ENCODE peak calls at places on chromosome 14, in four cellular contexts. One of them, this sample, is unnamed.

GRCh38 chr14:102644523-102644922 is 52.1 kb downstream of the RCOR1 start:
- DNase-seq in H1: no peak
- DNase-seq in IMR-90: no peak
- DNase-seq in H9: no peak
- DNase-seq in this sample: no peak

GRCh38 chr14:73173092-73173735 is 36.9 kb downstream of the PSEN1 start:
- DNase-seq in H1: no peak
- DNase-seq in IMR-90: peak
- DNase-seq in H9: no peak
- DNase-seq in this sample: peak

GRCh38 chr14:89262041-89262440 is 155.0 kb downstream of the FOXN3 start:
- DNase-seq in H1: no peak
- DNase-seq in IMR-90: no peak
- DNase-seq in H9: no peak
- DNase-seq in this sample: no peak

GRCh38 chr14:56414231-56414630 is 165.4 kb upstream of the TMEM260 start:
- DNase-seq in H1: no peak
- DNase-seq in IMR-90: no peak
- DNase-seq in H9: no peak
- DNase-seq in this sample: no peak

GRCh38 chr14:100714205-100714781 is 12.4 kb upstream of the DLK1 start:
- DNase-seq in H1: no peak
- DNase-seq in IMR-90: no peak
- DNase-seq in H9: no peak
- DNase-seq in this sample: no peak

GRCh38 chr14:84579292-84579691 is 950.7 kb upstream of the FLRT2 start:
- DNase-seq in H1: no peak
- DNase-seq in IMR-90: no peak
- DNase-seq in H9: no peak
- DNase-seq in this sample: no peak

GRCh38 chr14:91228112-91229004 is 16.1 kb downstream of the GPR68 start:
- DNase-seq in H1: peak
- DNase-seq in IMR-90: peak
- DNase-seq in H9: peak
- DNase-seq in this sample: peak

GRCh38 chr14:56173360-56173922 is 55.2 kb downstream of the PELI2 start:
- DNase-seq in H1: no peak
- DNase-seq in IMR-90: no peak
- DNase-seq in H9: no peak
- DNase-seq in this sample: no peak

GRCh38 chr14:90429764-90430163 is 32.9 kb downstream of the CALM1 start:
- DNase-seq in H1: no peak
- DNase-seq in IMR-90: no peak
- DNase-seq in H9: no peak
- DNase-seq in this sample: no peak

GRCh38 chr14:42469637-42470426 is 863.2 kb downstream of the LRFN5 start:
- DNase-seq in H1: no peak
- DNase-seq in IMR-90: peak
- DNase-seq in H9: no peak
- DNase-seq in this sample: no peak

GRCh38 chr14:53042480-53042879 is 91.6 kb upstream of the FERMT2 start:
- DNase-seq in H1: no peak
- DNase-seq in IMR-90: peak
- DNase-seq in H9: no peak
- DNase-seq in this sample: no peak

GRCh38 chr14:54366726-54367707 is 29.8 kb upstream of the CDKN3 start:
- DNase-seq in H1: peak
- DNase-seq in IMR-90: peak
- DNase-seq in H9: peak
- DNase-seq in this sample: peak

GRCh38 chr14:30728471-30728870 is 106.4 kb downstream of the SCFD1 start:
- DNase-seq in H1: no peak
- DNase-seq in IMR-90: no peak
- DNase-seq in H9: no peak
- DNase-seq in this sample: peak

GRCh38 chr14:99393059-99393655 is 87.5 kb downstream of the SETD3 start:
- DNase-seq in H1: peak
- DNase-seq in IMR-90: peak
- DNase-seq in H9: peak
- DNase-seq in this sample: peak

GRCh38 chr14:22513066-22513812 is 75.8 kb downstream of the DAD1 start:
- DNase-seq in H1: no peak
- DNase-seq in IMR-90: no peak
- DNase-seq in H9: no peak
- DNase-seq in this sample: no peak

GRCh38 chr14:26370118-26370517 is 227.7 kb downstream of the NOVA1 start:
- DNase-seq in H1: no peak
- DNase-seq in IMR-90: peak
- DNase-seq in H9: no peak
- DNase-seq in this sample: no peak

GRCh38 chr14:38481939-38482678 is 226.2 kb upstream of the CLEC14A start:
- DNase-seq in H1: no peak
- DNase-seq in IMR-90: peak
- DNase-seq in H9: peak
- DNase-seq in this sample: peak

GRCh38 chr14:51428981-51429380 is 188.9 kb downstream of the TMX1 start:
- DNase-seq in H1: no peak
- DNase-seq in IMR-90: no peak
- DNase-seq in H9: no peak
- DNase-seq in this sample: no peak

GRCh38 chr14:68308695-68309094 is 484.2 kb downstream of the ZFP36L1 start:
- DNase-seq in H1: no peak
- DNase-seq in IMR-90: no peak
- DNase-seq in H9: no peak
- DNase-seq in this sample: no peak

GRCh38 chr14:34231626-34232025 is 230.4 kb downstream of the SPTSSA start:
- DNase-seq in H1: no peak
- DNase-seq in IMR-90: no peak
- DNase-seq in H9: no peak
- DNase-seq in this sample: no peak

GRCh38 chr14:23538785-23539184 is 12.8 kb downstream of the ZFHX2 start:
- DNase-seq in H1: peak
- DNase-seq in IMR-90: peak
- DNase-seq in H9: peak
- DNase-seq in this sample: peak

GRCh38 chr14:52907949-52908348 is 42.9 kb downstream of the FERMT2 start:
- DNase-seq in H1: no peak
- DNase-seq in IMR-90: no peak
- DNase-seq in H9: no peak
- DNase-seq in this sample: no peak

GRCh38 chr14:75711796-75712211 is 50.8 kb downstream of the TTLL5 start:
- DNase-seq in H1: peak
- DNase-seq in IMR-90: peak
- DNase-seq in H9: peak
- DNase-seq in this sample: peak

GRCh38 chr14:104715416-104715815 is 8.6 kb upstream of the ADSS1 start:
- DNase-seq in H1: no peak
- DNase-seq in IMR-90: no peak
- DNase-seq in H9: no peak
- DNase-seq in this sample: no peak

GRCh38 chr14:61347771-61348443 is 26.5 kb downstream of the PRKCH start:
- DNase-seq in H1: no peak
- DNase-seq in IMR-90: no peak
- DNase-seq in H9: no peak
- DNase-seq in this sample: no peak
- H4K5ac ChIP-seq in H1: no peak
- H4K5ac ChIP-seq in IMR-90: no peak
- H4K5ac ChIP-seq in H9: no peak
- H4K5ac ChIP-seq in this sample: no peak

GRCh38 chr14:87184180-87184579 is 808.8 kb downstream of the GALC start:
- DNase-seq in H1: no peak
- DNase-seq in IMR-90: no peak
- DNase-seq in H9: no peak
- DNase-seq in this sample: no peak
- H3K56ac ChIP-seq in H1: no peak
- H3K56ac ChIP-seq in IMR-90: no peak
- H3K56ac ChIP-seq in H9: no peak
- H3K56ac ChIP-seq in this sample: no peak

GRCh38 chr14:59455411-59455810 is 9.8 kb downstream of the GPR135 start:
- DNase-seq in H1: no peak
- DNase-seq in IMR-90: peak
- DNase-seq in H9: no peak
- DNase-seq in this sample: no peak
- H4K8ac ChIP-seq in H1: no peak
- H4K8ac ChIP-seq in IMR-90: no peak
- H4K8ac ChIP-seq in H9: no peak
- H4K8ac ChIP-seq in this sample: no peak

GRCh38 chr14:92282669-92283068 is 40.3 kb upstream of the SLC24A4 start:
- DNase-seq in H1: no peak
- DNase-seq in IMR-90: no peak
- DNase-seq in H9: no peak
- DNase-seq in this sample: no peak

GRCh38 chr14:92277031-92277430 is 45.9 kb upstream of the SLC24A4 start:
- DNase-seq in H1: no peak
- DNase-seq in IMR-90: no peak
- DNase-seq in H9: no peak
- DNase-seq in this sample: no peak

DNA sequence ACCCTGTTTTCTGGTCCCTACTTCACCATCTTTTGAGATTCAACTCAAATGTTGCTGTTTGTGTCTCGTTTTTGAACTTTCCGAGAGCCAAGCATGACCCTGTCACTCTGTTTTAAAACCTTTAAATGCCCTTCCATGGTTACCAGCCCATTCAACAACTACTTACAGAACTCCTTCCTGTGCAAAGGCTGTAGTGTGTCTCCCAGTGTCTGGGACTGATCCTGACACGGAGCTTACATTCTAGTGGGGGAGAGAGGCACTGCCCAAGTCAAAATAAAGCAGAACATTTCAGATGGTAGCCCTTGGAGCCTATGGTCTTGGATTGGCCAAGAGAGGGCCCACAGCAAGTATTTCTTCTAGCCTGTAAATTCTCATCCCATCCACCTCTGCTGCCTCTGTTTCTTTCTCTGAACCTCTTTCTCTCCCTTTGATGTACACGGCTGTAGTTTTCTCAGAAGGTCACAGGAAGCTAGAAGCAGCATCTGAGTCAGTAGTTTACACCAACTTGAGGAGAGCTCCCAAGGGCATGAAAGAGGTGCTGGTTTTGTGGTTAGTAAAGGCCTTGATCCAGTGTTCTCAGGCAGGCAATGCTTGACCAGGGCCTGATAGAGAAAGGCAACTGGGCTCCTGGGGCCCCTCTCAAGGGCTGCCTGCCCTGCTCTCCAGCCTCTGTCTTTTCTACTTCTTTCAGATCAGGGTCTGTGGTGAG is 42.3 kb upstream of the SLC24A4 start:
- DNase-seq in H1: no peak
- DNase-seq in IMR-90: no peak
- DNase-seq in H9: no peak
- DNase-seq in this sample: no peak
- H4K5ac ChIP-seq in H1: no peak
- H4K5ac ChIP-seq in IMR-90: no peak
- H4K5ac ChIP-seq in H9: no peak
- H4K5ac ChIP-seq in this sample: no peak

GRCh38 chr14:94938016-94938415 is 168.1 kb upstream of the GSC start:
- DNase-seq in H1: no peak
- DNase-seq in IMR-90: no peak
- DNase-seq in H9: no peak
- DNase-seq in this sample: no peak

GRCh38 chr14:94933411-94933964 is 163.6 kb upstream of the GSC start:
- DNase-seq in H1: no peak
- DNase-seq in IMR-90: no peak
- DNase-seq in H9: no peak
- DNase-seq in this sample: no peak

GRCh38 chr14:94935901-94936300 is 166.0 kb upstream of the GSC start:
- DNase-seq in H1: no peak
- DNase-seq in IMR-90: no peak
- DNase-seq in H9: no peak
- DNase-seq in this sample: no peak

GRCh38 chr14:94936901-94937321 is 167.0 kb upstream of the GSC start:
- DNase-seq in H1: no peak
- DNase-seq in IMR-90: no peak
- DNase-seq in H9: no peak
- DNase-seq in this sample: no peak

GRCh38 chr14:94936411-94936892 is 166.5 kb upstream of the GSC start:
- DNase-seq in H1: no peak
- DNase-seq in IMR-90: no peak
- DNase-seq in H9: no peak
- DNase-seq in this sample: no peak
- H3K56ac ChIP-seq in H1: no peak
- H3K56ac ChIP-seq in IMR-90: no peak
- H3K56ac ChIP-seq in H9: no peak
- H3K56ac ChIP-seq in this sample: no peak

This sample was measured in mesendoderm.